ENCODE peak calls at places on chromosomes 5 and 9, in five cellular contexts. One of them, this sample, is unnamed.

GRCh38 chr5:87004101-87004500 is 263.6 kb upstream of the RASA1 start:
- DNase-seq in left ventricle myocardium superior: no peak
- DNase-seq in fibroblast of the aortic adventitia: no peak
- DNase-seq in activated naive CD4-positive, alpha-beta T cell: no peak
- DNase-seq in EL: no peak
- DNase-seq in this sample: no peak

GRCh38 chr5:115977988-115978387 is 15.7 kb downstream of the LVRN start:
- DNase-seq in left ventricle myocardium superior: no peak
- DNase-seq in fibroblast of the aortic adventitia: peak
- DNase-seq in activated naive CD4-positive, alpha-beta T cell: no peak
- DNase-seq in EL: peak
- DNase-seq in this sample: no peak

GRCh38 chr9:15430920-15431844 is 8.5 kb downstream of the SNAPC3 start:
- DNase-seq in left ventricle myocardium superior: no peak
- DNase-seq in fibroblast of the aortic adventitia: no peak
- DNase-seq in activated naive CD4-positive, alpha-beta T cell: no peak
- DNase-seq in EL: no peak
- DNase-seq in this sample: no peak

GRCh38 chr5:178438746-178439260 is 151.4 kb downstream of the COL23A1 start:
- DNase-seq in left ventricle myocardium superior: no peak
- DNase-seq in fibroblast of the aortic adventitia: no peak
- DNase-seq in activated naive CD4-positive, alpha-beta T cell: no peak
- DNase-seq in EL: no peak
- DNase-seq in this sample: no peak

GRCh38 chr5:137122075-137122474 is 377.1 kb downstream of the SPOCK1 start:
- DNase-seq in left ventricle myocardium superior: no peak
- DNase-seq in fibroblast of the aortic adventitia: peak
- DNase-seq in activated naive CD4-positive, alpha-beta T cell: no peak
- DNase-seq in EL: no peak
- DNase-seq in this sample: peak

GRCh38 chr9:3441197-3441816 is 84.5 kb downstream of the RFX3 start:
- DNase-seq in left ventricle myocardium superior: no peak
- DNase-seq in fibroblast of the aortic adventitia: peak
- DNase-seq in activated naive CD4-positive, alpha-beta T cell: no peak
- DNase-seq in EL: peak
- DNase-seq in this sample: no peak

GRCh38 chr5:54671111-54671531 is 153.6 kb downstream of the SNX18 start:
- DNase-seq in left ventricle myocardium superior: no peak
- DNase-seq in fibroblast of the aortic adventitia: peak
- DNase-seq in activated naive CD4-positive, alpha-beta T cell: no peak
- DNase-seq in EL: no peak
- DNase-seq in this sample: no peak

GRCh38 chr9:101409079-101409477 is 10.4 kb downstream of the ZNF189 start:
- DNase-seq in left ventricle myocardium superior: no peak
- DNase-seq in fibroblast of the aortic adventitia: peak
- DNase-seq in activated naive CD4-positive, alpha-beta T cell: no peak
- DNase-seq in EL: no peak
- DNase-seq in this sample: no peak

GRCh38 chr9:72601595-72601994 is 80.2 kb downstream of the TMC1 start:
- DNase-seq in left ventricle myocardium superior: no peak
- DNase-seq in fibroblast of the aortic adventitia: no peak
- DNase-seq in activated naive CD4-positive, alpha-beta T cell: no peak
- DNase-seq in EL: no peak
- DNase-seq in this sample: no peak

GRCh38 chr5:1502046-1502736 is 21.6 kb downstream of the LPCAT1 start:
- DNase-seq in left ventricle myocardium superior: peak
- DNase-seq in fibroblast of the aortic adventitia: no peak
- DNase-seq in activated naive CD4-positive, alpha-beta T cell: no peak
- DNase-seq in EL: no peak
- DNase-seq in this sample: peak

GRCh38 chr9:109779711-109780452 is at the start of gene PALM2AKAP2:
- DNase-seq in left ventricle myocardium superior: peak
- DNase-seq in fibroblast of the aortic adventitia: peak
- DNase-seq in activated naive CD4-positive, alpha-beta T cell: no peak
- DNase-seq in EL: peak
- DNase-seq in this sample: peak

GRCh38 chr9:126755325-126755875 is 49.4 kb upstream of the ZBTB43 start:
- DNase-seq in left ventricle myocardium superior: no peak
- DNase-seq in fibroblast of the aortic adventitia: no peak
- DNase-seq in activated naive CD4-positive, alpha-beta T cell: no peak
- DNase-seq in EL: no peak
- DNase-seq in this sample: no peak

GRCh38 chr5:139391570-139392323 is 2.0 kb upstream of the MZB1 start:
- DNase-seq in left ventricle myocardium superior: no peak
- DNase-seq in fibroblast of the aortic adventitia: no peak
- DNase-seq in activated naive CD4-positive, alpha-beta T cell: no peak
- DNase-seq in EL: peak
- DNase-seq in this sample: no peak

GRCh38 chr9:136686794-136687711 is at the start of gene AGPAT2:
- DNase-seq in left ventricle myocardium superior: peak
- DNase-seq in fibroblast of the aortic adventitia: peak
- DNase-seq in activated naive CD4-positive, alpha-beta T cell: peak
- DNase-seq in EL: peak
- DNase-seq in this sample: peak

This sample was measured in NCI-H2029.